ENCODE peak calls at places on chromosomes 6 and 20, in seven cellular contexts. One of them, this sample, is unnamed.
A peak's percentile ranks its signal among the peaks of the same experiment; 100 is the strongest.

GRCh38 chr20:2293971-2294370 is 1.8 kb upstream of the TGM3 start:
- DNase-seq in heart left ventricle: no peak
- DNase-seq in BE2C: no peak
- DNase-seq in tibial artery: no peak
- DNase-seq in heart right ventricle: no peak
- DNase-seq in keratinocyte: no peak
- DNase-seq in hepatocyte: no peak
- DNase-seq in this sample: no peak

GRCh38 chr6:169804427-169804826 is 53.0 kb downstream of the ERMARD start:
- DNase-seq in heart left ventricle: no peak
- DNase-seq in heart right ventricle: no peak
- DNase-seq in tibial artery: no peak
- DNase-seq in keratinocyte: no peak
- DNase-seq in hepatocyte: no peak
- DNase-seq in BE2C: no peak
- DNase-seq in this sample: no peak

GRCh38 chr20:1415667-1416468 is 23.0 kb upstream of the FKBP1A start:
- DNase-seq in BE2C: no peak
- DNase-seq in keratinocyte: peak; percentile 98
- DNase-seq in heart left ventricle: no peak
- DNase-seq in tibial artery: no peak
- DNase-seq in hepatocyte: peak; percentile 67
- DNase-seq in heart right ventricle: no peak
- DNase-seq in this sample: no peak

GRCh38 chr20:21134883-21135493 is 9.1 kb downstream of the KIZ start:
- DNase-seq in BE2C: no peak
- DNase-seq in heart right ventricle: no peak
- DNase-seq in heart left ventricle: no peak
- DNase-seq in hepatocyte: no peak
- DNase-seq in tibial artery: no peak
- DNase-seq in keratinocyte: no peak
- DNase-seq in this sample: no peak

GRCh38 chr20:44215125-44215524 is 4.6 kb upstream of the OSER1 start:
- DNase-seq in keratinocyte: no peak
- DNase-seq in heart right ventricle: peak; percentile 60
- DNase-seq in tibial artery: peak; percentile 76
- DNase-seq in hepatocyte: peak; percentile 85
- DNase-seq in BE2C: peak; percentile 82
- DNase-seq in heart left ventricle: peak; percentile 63
- DNase-seq in this sample: peak; percentile 84

GRCh38 chr6:68651018-68651985 is 16.2 kb downstream of the ADGRB3 start:
- DNase-seq in BE2C: no peak
- DNase-seq in tibial artery: no peak
- DNase-seq in hepatocyte: no peak
- DNase-seq in keratinocyte: no peak
- DNase-seq in heart left ventricle: no peak
- DNase-seq in heart right ventricle: no peak
- DNase-seq in this sample: no peak

GRCh38 chr6:113856011-113856551 is 1.1 kb upstream of the MARCKS start:
- DNase-seq in hepatocyte: peak; percentile 52
- DNase-seq in heart right ventricle: peak; percentile 9
- DNase-seq in heart left ventricle: no peak
- DNase-seq in keratinocyte: no peak
- DNase-seq in BE2C: peak; percentile 34
- DNase-seq in tibial artery: no peak
- DNase-seq in this sample: peak; percentile 53

GRCh38 chr6:11277275-11278206 is 45.1 kb upstream of the NEDD9 start:
- DNase-seq in BE2C: no peak
- DNase-seq in heart left ventricle: no peak
- DNase-seq in heart right ventricle: no peak
- DNase-seq in hepatocyte: peak; percentile 40
- DNase-seq in tibial artery: no peak
- DNase-seq in keratinocyte: peak; percentile 15
- DNase-seq in this sample: no peak

GRCh38 chr20:2742934-2743559 is 50.5 kb downstream of the EBF4 start:
- DNase-seq in BE2C: peak; percentile 71
- DNase-seq in keratinocyte: peak; percentile 15
- DNase-seq in hepatocyte: peak; percentile 83
- DNase-seq in heart left ventricle: peak; percentile 32
- DNase-seq in heart right ventricle: peak; percentile 39
- DNase-seq in tibial artery: no peak
- DNase-seq in this sample: peak; percentile 66

GRCh38 chr6:144753023-144753705 is 468.0 kb downstream of the UTRN start:
- DNase-seq in keratinocyte: no peak
- DNase-seq in BE2C: no peak
- DNase-seq in heart right ventricle: no peak
- DNase-seq in hepatocyte: no peak
- DNase-seq in tibial artery: no peak
- DNase-seq in heart left ventricle: no peak
- DNase-seq in this sample: no peak

GRCh38 chr6:73823046-73823735 is 127.2 kb downstream of the CD109 start:
- DNase-seq in tibial artery: no peak
- DNase-seq in BE2C: no peak
- DNase-seq in heart left ventricle: peak; percentile 14
- DNase-seq in heart right ventricle: no peak
- DNase-seq in keratinocyte: no peak
- DNase-seq in hepatocyte: no peak
- DNase-seq in this sample: no peak

GRCh38 chr20:17822039-17822438 is 122.3 kb downstream of the BANF2 start:
- DNase-seq in BE2C: no peak
- DNase-seq in heart left ventricle: no peak
- DNase-seq in hepatocyte: peak; percentile 83
- DNase-seq in tibial artery: no peak
- DNase-seq in keratinocyte: no peak
- DNase-seq in heart right ventricle: no peak
- DNase-seq in this sample: no peak

GRCh38 chr6:124007915-124008688 is 204.4 kb downstream of the NKAIN2 start:
- DNase-seq in keratinocyte: no peak
- DNase-seq in tibial artery: no peak
- DNase-seq in hepatocyte: no peak
- DNase-seq in heart right ventricle: no peak
- DNase-seq in BE2C: no peak
- DNase-seq in heart left ventricle: no peak
- DNase-seq in this sample: no peak

GRCh38 chr20:20241966-20242365 is 125.9 kb upstream of the INSM1 start:
- DNase-seq in heart left ventricle: no peak
- DNase-seq in tibial artery: no peak
- DNase-seq in heart right ventricle: no peak
- DNase-seq in hepatocyte: no peak
- DNase-seq in keratinocyte: no peak
- DNase-seq in BE2C: no peak
- DNase-seq in this sample: no peak

GRCh38 chr20:59094576-59094975 is 52.0 kb upstream of the PRELID3B start:
- DNase-seq in heart left ventricle: no peak
- DNase-seq in tibial artery: no peak
- DNase-seq in hepatocyte: no peak
- DNase-seq in keratinocyte: no peak
- DNase-seq in heart right ventricle: no peak
- DNase-seq in BE2C: no peak
- DNase-seq in this sample: no peak

GRCh38 chr6:130778946-130779657 is 48.1 kb upstream of the SMLR1 start:
- DNase-seq in BE2C: no peak
- DNase-seq in tibial artery: no peak
- DNase-seq in hepatocyte: no peak
- DNase-seq in heart right ventricle: no peak
- DNase-seq in heart left ventricle: no peak
- DNase-seq in keratinocyte: no peak
- DNase-seq in this sample: no peak

GRCh38 chr20:48238326-48238725 is 453.0 kb upstream of the SULF2 start:
- DNase-seq in heart left ventricle: no peak
- DNase-seq in hepatocyte: no peak
- DNase-seq in keratinocyte: no peak
- DNase-seq in tibial artery: no peak
- DNase-seq in BE2C: no peak
- DNase-seq in heart right ventricle: no peak
- DNase-seq in this sample: no peak

GRCh38 chr20:49457444-49457843 is 25.0 kb downstream of the KCNB1 start:
- DNase-seq in keratinocyte: no peak
- DNase-seq in hepatocyte: no peak
- DNase-seq in tibial artery: no peak
- DNase-seq in BE2C: no peak
- DNase-seq in heart right ventricle: no peak
- DNase-seq in heart left ventricle: no peak
- DNase-seq in this sample: no peak

GRCh38 chr6:13191461-13191860 is 136.9 kb downstream of the TBC1D7 start:
- DNase-seq in heart right ventricle: no peak
- DNase-seq in tibial artery: no peak
- DNase-seq in keratinocyte: no peak
- DNase-seq in BE2C: no peak
- DNase-seq in heart left ventricle: no peak
- DNase-seq in hepatocyte: no peak
- DNase-seq in this sample: no peak

GRCh38 chr6:157471077-157471686 is 90.2 kb downstream of the ZDHHC14 start:
- DNase-seq in hepatocyte: no peak
- DNase-seq in tibial artery: no peak
- DNase-seq in BE2C: no peak
- DNase-seq in keratinocyte: no peak
- DNase-seq in heart left ventricle: no peak
- DNase-seq in heart right ventricle: no peak
- DNase-seq in this sample: no peak

GRCh38 chr6:157325069-157325805 is 1.9 kb upstream of the TMEM242 start:
- DNase-seq in hepatocyte: no peak
- DNase-seq in keratinocyte: no peak
- DNase-seq in heart right ventricle: no peak
- DNase-seq in heart left ventricle: no peak
- DNase-seq in BE2C: no peak
- DNase-seq in tibial artery: no peak
- DNase-seq in this sample: no peak

GRCh38 chr6:163324928-163325784 is 89.4 kb upstream of the QKI start:
- DNase-seq in heart right ventricle: no peak
- DNase-seq in hepatocyte: peak; percentile 44
- DNase-seq in BE2C: no peak
- DNase-seq in tibial artery: peak; percentile 80
- DNase-seq in keratinocyte: no peak
- DNase-seq in heart left ventricle: no peak
- DNase-seq in this sample: no peak

GRCh38 chr6:30889921-30890645 is 5.8 kb downstream of the DDR1 start:
- DNase-seq in BE2C: peak; percentile 49
- DNase-seq in heart left ventricle: no peak
- DNase-seq in keratinocyte: no peak
- DNase-seq in hepatocyte: no peak
- DNase-seq in heart right ventricle: no peak
- DNase-seq in tibial artery: peak; percentile 60
- DNase-seq in this sample: no peak
- H3K4me1 ChIP-seq in BE2C: peaks cover 13% of the 10 kb centered on the region
- H3K4me1 ChIP-seq in heart left ventricle: peaks cover 12% of the 10 kb centered on the region
- H3K4me1 ChIP-seq in keratinocyte: peaks cover 52% of the 10 kb centered on the region
- H3K4me1 ChIP-seq in hepatocyte: peaks cover 15% of the 10 kb centered on the region
- H3K4me1 ChIP-seq in heart right ventricle: peaks cover 7% of the 10 kb centered on the region
- H3K4me1 ChIP-seq in tibial artery: peaks cover 26% of the 10 kb centered on the region
- H3K4me1 ChIP-seq in this sample: peaks cover 17% of the 10 kb centered on the region

GRCh38 chr20:45972500-45973183 is 639 bp upstream of the ZNF335 start:
- DNase-seq in tibial artery: no peak
- DNase-seq in BE2C: peak; percentile 93
- DNase-seq in hepatocyte: no peak
- DNase-seq in keratinocyte: no peak
- DNase-seq in heart right ventricle: no peak
- DNase-seq in heart left ventricle: no peak
- DNase-seq in this sample: no peak
- TF ChIP-seq CTCF in tibial artery: no peak
- TF ChIP-seq CTCF in BE2C: no peak
- TF ChIP-seq CTCF in hepatocyte: no peak
- TF ChIP-seq CTCF in keratinocyte: no peak
- TF ChIP-seq CTCF in heart right ventricle: no peak
- TF ChIP-seq CTCF in heart left ventricle: no peak
- TF ChIP-seq CTCF in this sample: no peak

DNA sequence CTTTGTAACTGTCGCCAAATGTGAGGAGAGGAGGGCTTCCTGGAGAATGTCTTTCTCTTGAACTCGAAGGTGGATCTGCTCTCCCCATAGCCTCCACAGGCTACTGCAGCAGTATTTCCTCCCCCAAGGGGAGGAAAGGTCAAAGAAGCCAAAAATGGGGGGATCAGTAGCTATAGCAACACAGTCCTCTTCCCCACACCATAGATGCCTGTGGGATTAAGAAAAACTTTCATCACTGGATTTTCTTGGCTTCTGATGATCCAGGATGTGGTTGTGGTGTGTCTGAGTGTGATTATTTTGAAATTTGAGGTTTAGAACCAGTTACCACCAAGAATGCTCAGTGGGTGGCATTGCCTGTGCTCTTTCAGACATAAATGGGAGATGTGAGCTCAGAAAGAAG is 140.1 kb upstream of the SPACA1 start:
- DNase-seq in heart right ventricle: no peak
- DNase-seq in BE2C: no peak
- DNase-seq in tibial artery: no peak
- DNase-seq in hepatocyte: no peak
- DNase-seq in keratinocyte: no peak
- DNase-seq in heart left ventricle: no peak
- DNase-seq in this sample: no peak
- H3K4me3 ChIP-seq in heart right ventricle: no peak overlapping the region
- H3K4me3 ChIP-seq in BE2C: no peak overlapping the region
- H3K4me3 ChIP-seq in tibial artery: no peak overlapping the region
- H3K4me3 ChIP-seq in hepatocyte: no peak overlapping the region
- H3K4me3 ChIP-seq in keratinocyte: no peak overlapping the region
- H3K4me3 ChIP-seq in heart left ventricle: no peak overlapping the region
- H3K4me3 ChIP-seq in this sample: no peak overlapping the region

GRCh38 chr6:149334682-149335160 is 17.2 kb downstream of the TAB2 start:
- DNase-seq in tibial artery: no peak
- DNase-seq in hepatocyte: peak; percentile 25
- DNase-seq in keratinocyte: no peak
- DNase-seq in heart left ventricle: no peak
- DNase-seq in BE2C: no peak
- DNase-seq in heart right ventricle: no peak
- DNase-seq in this sample: no peak

GRCh38 chr6:149335924-149336323 is 18.4 kb downstream of the TAB2 start:
- DNase-seq in heart left ventricle: no peak
- DNase-seq in tibial artery: no peak
- DNase-seq in hepatocyte: peak; percentile 19
- DNase-seq in BE2C: no peak
- DNase-seq in heart right ventricle: no peak
- DNase-seq in keratinocyte: peak; percentile 65
- DNase-seq in this sample: no peak

GRCh38 chr6:149336529-149336928 is 19.0 kb downstream of the TAB2 start:
- DNase-seq in BE2C: no peak
- DNase-seq in heart left ventricle: no peak
- DNase-seq in heart right ventricle: no peak
- DNase-seq in tibial artery: no peak
- DNase-seq in hepatocyte: peak; percentile 8
- DNase-seq in keratinocyte: no peak
- DNase-seq in this sample: no peak

GRCh38 chr6:149332602-149333311 is 15.2 kb downstream of the TAB2 start:
- DNase-seq in heart right ventricle: no peak
- DNase-seq in keratinocyte: no peak
- DNase-seq in BE2C: no peak
- DNase-seq in hepatocyte: no peak
- DNase-seq in heart left ventricle: no peak
- DNase-seq in tibial artery: no peak
- DNase-seq in this sample: no peak

DNA sequence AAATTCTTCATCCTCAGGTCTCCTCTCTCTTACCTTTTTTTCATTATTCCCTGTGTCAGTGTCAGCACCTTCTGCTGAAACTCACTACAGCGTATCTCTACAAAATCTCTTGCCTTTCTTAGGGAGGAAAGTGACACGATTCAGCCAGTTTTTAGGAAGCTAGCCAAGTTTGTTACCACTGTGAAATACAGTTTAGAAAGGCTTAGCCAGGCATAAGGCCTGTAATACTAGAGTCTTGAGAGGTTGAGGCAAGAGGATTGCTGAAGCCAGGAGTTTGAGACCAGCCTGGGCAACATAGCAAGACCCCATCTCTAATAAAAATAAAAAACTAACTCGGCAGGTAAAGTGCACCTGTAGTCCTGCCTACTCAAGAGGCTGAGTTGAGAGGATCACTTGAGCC is 16.7 kb downstream of the TAB2 start:
- DNase-seq in keratinocyte: no peak
- DNase-seq in heart left ventricle: no peak
- DNase-seq in hepatocyte: no peak
- DNase-seq in BE2C: no peak
- DNase-seq in tibial artery: no peak
- DNase-seq in heart right ventricle: no peak
- DNase-seq in this sample: no peak
- H3K4me1 ChIP-seq in keratinocyte: peaks cover 52% of the 10 kb centered on the region
- H3K4me1 ChIP-seq in heart left ventricle: peaks cover 13% of the 10 kb centered on the region
- H3K4me1 ChIP-seq in hepatocyte: peaks cover 60% of the 10 kb centered on the region
- H3K4me1 ChIP-seq in BE2C: no peaks in the 10 kb centered on the region
- H3K4me1 ChIP-seq in tibial artery: peaks cover 86% of the 10 kb centered on the region
- H3K4me1 ChIP-seq in heart right ventricle: peaks cover 58% of the 10 kb centered on the region
- H3K4me1 ChIP-seq in this sample: peaks cover 46% of the 10 kb centered on the region

This sample was measured in mucosa of descending colon.